ENCODE peak calls at places on chromosomes 3 and 15, in nine cellular contexts. X is mammary epithelial cell; H is AG10803; R is astrocyte; Q is CD4-positive, alpha-beta T cell; N is choroid plexus epithelial cell; F is tibial artery; P is brain microvascular endothelial cell; V is H9. Y is an unnamed sample.

GRCh38 chr3:21170964-21171363 is 580.0 kb downstream of the ZNF385D start:
- DNase-seq in P (peak; percentile 14), H (no peak), F (no peak), N (peak; percentile 8), X (peak; percentile 21), Q (no peak), V (peak; percentile 34), R (no peak), Y (peak; percentile 14)

GRCh38 chr3:14297305-14297704 is 105.1 kb upstream of the SLC6A6 start:
- DNase-seq in P (no peak), Q (no peak), N (no peak), H (no peak), F (no peak), X (no peak), R (no peak), V (no peak), Y (no peak)

GRCh38 chr3:131361464-131362421 is 19.8 kb upstream of the NUDT16 start:
- DNase-seq in R (peak; percentile 36), F (peak; percentile 89), Q (peak; percentile 7), H (peak; percentile 42), N (peak; percentile 69), P (no peak), V (peak; percentile 99), X (peak; percentile 65), Y (peak; percentile 56)

GRCh38 chr3:126121074-126121473 is 37.1 kb upstream of the SLC41A3 start:
- DNase-seq in N (no peak), F (peak; percentile 29), P (no peak), V (no peak), H (no peak), X (no peak), Q (no peak), R (no peak), Y (no peak)

GRCh38 chr3:179068779-179069530 is 2.7 kb downstream of the ZMAT3 start:
- DNase-seq in X (no peak), R (no peak), V (no peak), P (no peak), H (peak; percentile 64), Q (peak; percentile 4), N (peak; percentile 41), F (no peak), Y (peak; percentile 29)

GRCh38 chr3:86826292-86826691 is 164.7 kb downstream of the VGLL3 start:
- DNase-seq in X (no peak), Q (no peak), R (no peak), F (no peak), N (no peak), P (no peak), H (no peak), V (no peak), Y (no peak)

GRCh38 chr15:35481992-35482391 is 64.0 kb downstream of the DPH6 start:
- DNase-seq in R (peak; percentile 77), Q (no peak), V (peak; percentile 33), N (peak; percentile 76), P (peak; percentile 67), F (no peak), X (peak; percentile 95), H (peak; percentile 50), Y (peak; percentile 59)

GRCh38 chr3:187987919-187988318 is 166.0 kb upstream of the LPP start:
- DNase-seq in X (no peak), H (no peak), Q (peak; percentile 46), P (no peak), V (no peak), F (no peak), R (no peak), N (no peak), Y (no peak)

GRCh38 chr3:134846943-134847342 is 51.9 kb downstream of the EPHB1 start:
- DNase-seq in R (peak; percentile 93), V (peak; percentile 36), X (peak; percentile 67), P (peak; percentile 37), F (no peak), N (peak; percentile 27), H (peak; percentile 93), Q (no peak), Y (peak; percentile 96)

GRCh38 chr15:45581919-45582318 is 5.3 kb upstream of the BLOC1S6 start:
- DNase-seq in P (no peak), R (no peak), F (no peak), N (no peak), Q (no peak), X (no peak), V (no peak), H (no peak), Y (no peak)

GRCh38 chr15:22887157-22887951 is 48.9 kb downstream of the NIPA2 start:
- DNase-seq in N (peak; percentile 69), V (no peak), P (peak; percentile 91), R (peak; percentile 73), X (no peak), Q (no peak), H (peak; percentile 78), F (no peak), Y (peak; percentile 89)

GRCh38 chr3:43742935-43743334 is 52.2 kb downstream of the ABHD5 start:
- DNase-seq in R (no peak), X (no peak), P (peak; percentile 27), V (peak; percentile 5), N (peak; percentile 87), Q (no peak), H (peak; percentile 39), F (no peak), Y (peak; percentile 74)

GRCh38 chr3:60720696-60721228 is 530.5 kb downstream of the FHIT start:
- DNase-seq in F (no peak), X (no peak), Q (no peak), V (no peak), H (peak; percentile 85), P (no peak), R (peak; percentile 75), N (no peak), Y (no peak)

GRCh38 chr3:66478923-66479322 is 21.9 kb downstream of the LRIG1 start:
- DNase-seq in F (no peak), H (no peak), V (peak; percentile 28), R (no peak), Q (no peak), P (no peak), N (no peak), X (no peak), Y (no peak)

GRCh38 chr15:62779041-62779810 is 263.3 kb upstream of the TPM1 start:
- DNase-seq in N (peak; percentile 80), H (peak; percentile 58), X (no peak), R (peak; percentile 62), F (no peak), P (peak; percentile 28), Q (no peak), V (no peak), Y (peak; percentile 76)

GRCh38 chr15:22968356-22968755 is 11.8 kb downstream of the CYFIP1 start:
- DNase-seq in N (peak; percentile 96), X (peak; percentile 89), R (peak; percentile 95), V (no peak), F (peak; percentile 68), P (peak; percentile 93), Q (no peak), H (peak; percentile 79), Y (peak; percentile 88)

GRCh38 chr3:38985581-38985980 is 66.2 kb downstream of the SCN11A start:
- DNase-seq in H (peak; percentile 44), R (peak; percentile 54), V (no peak), P (peak; percentile 52), N (peak; percentile 60), Q (no peak), X (peak; percentile 85), F (no peak), Y (peak; percentile 74)

GRCh38 chr3:113914646-113915045 is 33.2 kb upstream of the ZDHHC23 start:
- DNase-seq in Q (no peak), N (peak; percentile 33), V (no peak), X (no peak), P (peak; percentile 64), R (peak; percentile 66), H (peak; percentile 85), F (no peak), Y (peak; percentile 83)

GRCh38 chr3:179671709-179672337 is 19.0 kb downstream of the USP13 start:
- DNase-seq in R (peak; percentile 29), V (no peak), N (peak; percentile 97), Q (no peak), X (no peak), H (no peak), F (no peak), P (peak; percentile 97), Y (no peak)

GRCh38 chr3:58291671-58292338 is 14.2 kb upstream of the RPP14 start:
- DNase-seq in V (no peak), H (no peak), Q (no peak), X (no peak), R (no peak), P (no peak), F (no peak), N (no peak), Y (no peak)

GRCh38 chr3:58285334-58285733 is 20.7 kb upstream of the RPP14 start:
- DNase-seq in Q (no peak), V (no peak), N (no peak), P (no peak), R (no peak), F (no peak), X (no peak), H (no peak), Y (no peak)

GRCh38 chr3:58287354-58287753 is 18.7 kb upstream of the RPP14 start:
- DNase-seq in Q (no peak), X (no peak), N (no peak), R (no peak), H (no peak), V (no peak), P (no peak), F (no peak), Y (no peak)

GRCh38 chr3:58292866-58293265 is 13.2 kb upstream of the RPP14 start:
- DNase-seq in Q (no peak), N (no peak), R (no peak), X (no peak), F (no peak), P (no peak), V (no peak), H (no peak), Y (no peak)

GRCh38 chr3:58288011-58288728 is 17.9 kb upstream of the RPP14 start:
- DNase-seq in V (no peak), H (peak; percentile 4), P (no peak), N (peak; percentile 20), X (no peak), Q (no peak), R (no peak), F (no peak), Y (no peak)
- TF ChIP-seq CTCF in V (peak; percentile 9), H (peak; percentile 1), P (peak; percentile 44), N (peak; percentile 36), X (no peak), Q (no peak), R (peak; percentile 9), F (no peak), Y (no peak)

GRCh38 chr3:26931891-26932290 is 309.3 kb downstream of the LRRC3B start:
- DNase-seq in R (no peak), F (no peak), N (no peak), X (no peak), V (no peak), P (no peak), H (no peak), Q (no peak), Y (no peak)
- TF ChIP-seq CTCF in R (no peak), F (no peak), N (no peak), X (no peak), V (no peak), P (no peak), H (no peak), Q (no peak), Y (no peak)

GRCh38 chr15:79593119-79593869 is 161.2 kb downstream of the MINAR1 start:
- DNase-seq in V (peak; percentile 46), N (peak; percentile 50), P (no peak), R (no peak), F (no peak), H (peak; percentile 15), X (no peak), Q (no peak), Y (peak; percentile 14)
- TF ChIP-seq CTCF in V (peak; percentile 56), N (peak; percentile 53), P (peak; percentile 44), R (no peak), F (no peak), H (peak; percentile 55), X (no peak), Q (no peak), Y (peak; percentile 17)

GRCh38 chr3:156341831-156342416 is 213.0 kb downstream of the SSR3 start:
- DNase-seq in Q (no peak), H (no peak), X (no peak), R (no peak), P (no peak), F (no peak), N (no peak), V (no peak), Y (no peak)
- TF ChIP-seq CTCF in Q (no peak), H (no peak), X (no peak), R (no peak), P (peak; percentile 7), F (no peak), N (no peak), V (peak; percentile 33), Y (no peak)